ENCODE peak calls at places on chromosomes 11 and 22, in five cellular contexts. W is IMR-90, Z is K562, C is GM12878, X is HepG2. G is an unnamed sample.

GRCh38 chr11:62770778-62771143 is 435 bp upstream of the TAF6L start:
- DNase-seq in C (no peak), W (no peak), Z (peak; percentile 10), X (peak; percentile 24), G (peak; percentile 41)

GRCh38 chr22:37353839-37354238 is 71.5 kb downstream of the CYTH4 start:
- DNase-seq in W (no peak), X (no peak), C (no peak), Z (no peak), G (no peak)

GRCh38 chr11:29153078-29153477 is 863.8 kb downstream of the KCNA4 start:
- DNase-seq in W (no peak), Z (no peak), C (no peak), X (no peak), G (no peak)

GRCh38 chr11:126573325-126574076 is 218.0 kb downstream of the ST3GAL4 start:
- DNase-seq in X (no peak), Z (peak; percentile 39), C (no peak), W (no peak), G (no peak)

GRCh38 chr11:107457205-107457557 is 444 bp downstream of the CWF19L2 start:
- DNase-seq in W (peak; percentile 1), Z (no peak), X (no peak), C (no peak), G (peak; percentile 15)

GRCh38 chr11:2387266-2387982 is 10.3 kb downstream of the CD81 start:
- DNase-seq in C (no peak), Z (no peak), W (peak; percentile 52), X (no peak), G (peak; percentile 83)

GRCh38 chr11:118672865-118673264 is 6.6 kb downstream of the TREH start:
- DNase-seq in X (no peak), W (no peak), C (no peak), Z (peak; percentile 21), G (no peak)

GRCh38 chr11:72361321-72361720 is 73.0 kb downstream of the CLPB start:
- DNase-seq in C (no peak), X (no peak), Z (no peak), W (no peak), G (no peak)

GRCh38 chr11:61618991-61619390 is 38.1 kb upstream of the SYT7 start:
- DNase-seq in C (no peak), X (no peak), W (no peak), Z (no peak), G (no peak)

GRCh38 chr11:119172513-119172912 is 4.0 kb downstream of the NLRX1 start:
- DNase-seq in Z (peak; percentile 86), C (no peak), X (no peak), W (no peak), G (no peak)

GRCh38 chr22:48089601-48090331 is 1327.3 kb downstream of the TBC1D22A start:
- DNase-seq in C (no peak), X (no peak), W (no peak), Z (peak; percentile 11), G (no peak)

GRCh38 chr22:20000246-20001081 is 16.2 kb downstream of the ARVCF start:
- DNase-seq in Z (no peak), W (no peak), X (peak; percentile 76), C (no peak), G (peak; percentile 64)

GRCh38 chr11:606245-606644 is 9.5 kb downstream of the IRF7 start:
- DNase-seq in X (no peak), C (no peak), Z (no peak), W (no peak), G (peak; percentile 92)

GRCh38 chr11:123457187-123457770 is 27.2 kb downstream of the GRAMD1B start:
- DNase-seq in C (no peak), X (no peak), Z (no peak), W (no peak), G (no peak)

GRCh38 chr11:117374316-117374715 is 46.7 kb downstream of the CEP164 start:
- DNase-seq in X (no peak), C (no peak), W (no peak), Z (no peak), G (no peak)

GRCh38 chr11:114291847-114292680 is 4.1 kb upstream of the NNMT start:
- DNase-seq in C (no peak), X (no peak), Z (no peak), W (peak; percentile 85), G (no peak)

GRCh38 chr11:1226981-1227550 is 4.2 kb downstream of the MUC5B start:
- DNase-seq in C (no peak), Z (peak; percentile 60), W (peak; percentile 4), X (no peak), G (peak; percentile 77)

GRCh38 chr22:20441631-20442484 is 4.2 kb upstream of the SCARF2 start:
- DNase-seq in W (no peak), X (no peak), C (no peak), Z (no peak), G (no peak)

GRCh38 chr11:41201156-41201555 is 258.3 kb downstream of the LRRC4C start:
- DNase-seq in Z (peak; percentile 8), W (peak; percentile 0), C (no peak), X (peak; percentile 21), G (peak; percentile 16)

GRCh38 chr11:92852946-92853345 is 116.5 kb upstream of the MTNR1B start:
- DNase-seq in Z (no peak), W (no peak), C (no peak), X (no peak), G (no peak)

GRCh38 chr11:34318111-34319037 is 39.4 kb downstream of the ABTB2 start:
- DNase-seq in X (peak; percentile 72), W (peak; percentile 58), C (no peak), Z (no peak), G (no peak)

GRCh38 chr11:14218728-14219127 is 140.3 kb downstream of the RRAS2 start:
- DNase-seq in X (no peak), W (no peak), C (no peak), Z (no peak), G (no peak)

GRCh38 chr11:107780136-107780535 is 68.3 kb upstream of the SLN start:
- DNase-seq in Z (no peak), X (no peak), C (no peak), W (no peak), G (no peak)

GRCh38 chr11:100459791-100460190 is 227.3 kb upstream of the ARHGAP42 start:
- DNase-seq in X (no peak), Z (no peak), C (no peak), W (no peak), G (no peak)

GRCh38 chr11:65578667-65579066 is 2.8 kb downstream of the EHBP1L1 start:
- DNase-seq in X (no peak), Z (no peak), W (no peak), C (no peak), G (no peak)

GRCh38 chr11:65578134-65578533 is 2.3 kb downstream of the EHBP1L1 start:
- DNase-seq in C (no peak), Z (no peak), X (no peak), W (no peak), G (no peak)

GRCh38 chr11:65580031-65580692 is 4.3 kb downstream of the EHBP1L1 start:
- DNase-seq in C (no peak), W (no peak), Z (no peak), X (no peak), G (no peak)

GRCh38 chr11:65580756-65581155 is 4.9 kb downstream of the EHBP1L1 start:
- DNase-seq in C (no peak), Z (no peak), W (no peak), X (no peak), G (no peak)

GRCh38 chr11:65579291-65579690 is 3.4 kb downstream of the EHBP1L1 start:
- DNase-seq in Z (no peak), W (no peak), C (no peak), X (no peak), G (no peak)
- TF ChIP-seq MXI1 in Z (no peak), W (no peak), C (no peak), X (no peak), G (no peak)

DNA sequence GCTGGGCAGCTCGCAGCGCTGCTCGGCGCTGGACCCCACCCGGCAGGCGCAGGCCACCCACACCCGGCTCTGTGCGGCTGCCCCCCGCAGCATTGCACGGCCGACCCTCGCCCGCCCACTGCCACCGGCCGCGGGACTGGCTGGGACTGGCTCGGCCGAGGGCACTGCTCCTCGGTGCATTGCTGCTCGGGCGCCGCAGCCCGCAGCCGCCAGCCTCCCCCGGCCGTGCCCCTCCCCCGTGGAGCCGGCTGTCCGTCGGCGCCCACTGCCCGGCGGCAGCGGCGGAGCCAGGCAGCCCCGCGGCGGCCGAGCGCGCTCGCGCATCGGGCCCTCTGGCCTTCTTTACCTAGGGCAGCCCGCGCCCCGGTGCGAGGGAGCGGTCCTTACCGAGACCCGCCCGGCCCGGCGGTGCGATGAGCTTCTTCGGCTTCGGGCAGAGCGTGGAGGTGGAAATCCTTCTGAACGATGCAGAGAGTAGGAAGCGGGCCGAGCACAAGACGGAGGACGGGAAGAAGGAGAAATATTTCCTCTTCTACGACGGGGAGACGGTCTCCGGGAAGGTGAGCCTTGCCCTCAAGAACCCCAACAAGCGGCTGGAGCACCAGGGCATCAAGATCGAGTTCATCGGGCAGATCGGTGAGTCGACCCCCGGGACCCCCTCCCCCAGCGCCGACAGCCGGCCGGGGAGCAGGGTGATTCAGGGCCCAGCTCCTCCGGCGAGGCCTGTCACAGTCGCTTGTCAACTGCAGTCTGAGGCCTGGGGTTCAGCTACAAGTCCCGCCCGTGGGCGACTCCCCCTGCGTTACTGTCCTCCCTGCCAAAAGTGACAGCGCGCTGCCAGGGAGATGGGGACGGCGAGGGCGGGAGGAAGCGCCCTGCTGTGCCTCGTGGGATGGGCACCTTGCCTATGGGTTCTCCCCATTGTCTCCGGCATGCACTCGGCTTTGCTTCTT is 515 bp downstream of the VPS26B start:
- DNase-seq in W (peak; percentile 7), X (peak; percentile 14), Z (peak; percentile 64), C (no peak), G (peak; percentile 66)
- TF ChIP-seq MXI1 in W (peak; percentile 54), X (no peak), Z (no peak), C (peak; percentile 36), G (peak; percentile 89)

DNA sequence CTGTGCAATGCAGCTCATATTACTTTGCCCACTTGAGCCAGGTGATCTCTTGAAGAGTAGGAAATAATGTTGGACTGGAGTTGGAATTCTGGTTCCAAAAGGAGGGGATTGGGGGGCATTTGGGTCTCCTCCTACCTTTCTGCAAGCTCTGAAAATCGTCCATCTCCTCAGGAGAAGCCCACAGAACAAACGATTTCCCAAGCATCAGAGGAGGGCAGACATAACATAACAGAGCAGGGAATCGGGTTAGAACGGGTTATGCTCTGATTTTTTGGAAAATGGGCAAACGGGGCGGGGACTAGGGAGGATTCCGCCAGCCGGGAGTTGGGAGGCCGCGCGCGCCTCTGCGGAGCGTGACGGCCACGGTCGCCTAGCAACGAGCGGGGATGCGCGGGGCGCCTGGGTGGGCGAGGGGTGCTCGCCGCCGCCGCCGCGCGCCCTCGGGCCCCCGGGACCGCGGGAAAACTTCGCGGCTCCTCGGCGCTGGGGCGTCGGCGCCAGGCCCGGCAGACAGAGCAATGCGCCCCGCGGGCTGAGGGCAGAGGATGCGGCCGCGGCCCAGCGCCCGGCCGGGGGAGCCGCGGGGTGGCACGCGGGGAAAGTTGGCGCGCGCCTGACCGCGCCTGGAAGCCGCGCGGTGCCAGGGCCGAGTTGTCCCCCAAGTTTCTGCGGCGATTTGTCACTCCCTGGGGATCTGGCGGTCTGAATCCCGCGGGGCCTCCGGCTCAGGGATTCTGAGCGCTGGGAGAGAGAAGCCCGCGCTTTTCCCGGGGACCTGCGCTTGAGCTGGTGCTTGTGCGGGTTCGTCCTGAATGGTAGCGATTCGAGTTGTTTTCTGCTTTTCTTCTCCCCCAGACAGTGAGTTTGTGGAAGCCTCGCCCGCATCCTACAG is 27.8 kb upstream of the AMOTL1 start:
- DNase-seq in W (no peak), Z (peak; percentile 21), C (no peak), X (no peak), G (peak; percentile 89)
- TF ChIP-seq MXI1 in W (no peak), Z (no peak), C (no peak), X (no peak), G (no peak)

GRCh38 chr11:79220171-79220570 is 220.7 kb downstream of the TENM4 start:
- DNase-seq in C (no peak), X (no peak), W (peak; percentile 19), Z (no peak), G (no peak)
- TF ChIP-seq MXI1 in C (no peak), X (no peak), W (no peak), Z (no peak), G (no peak)